ENCODE peak calls at places on chromosomes 11 and 22, in nine cellular contexts. I, D, A, K, F, R, M, E and O are unnamed samples.

GRCh38 chr11:65573391-65574146 is 1.2 kb downstream of the FAM89B start:
- DNase-seq in R (no peak), I (no peak), F (no peak), K (no peak), M (peak; percentile 57), D (no peak), A (no peak), E (no peak), O (no peak)

GRCh38 chr22:39545310-39546063 is 12.9 kb upstream of the RPS19BP1 start:
- DNase-seq in D (no peak), F (peak; percentile 90), M (peak; percentile 65), I (peak; percentile 84), R (no peak), E (peak; percentile 78), K (peak; percentile 70), A (peak; percentile 79), O (no peak)

GRCh38 chr11:102014756-102015155 is 32.5 kb upstream of the CFAP300 start:
- DNase-seq in R (no peak), I (no peak), E (no peak), K (no peak), D (no peak), A (no peak), M (no peak), F (no peak), O (no peak)

GRCh38 chr11:44899959-44900358 is 50.7 kb downstream of the TP53I11 start:
- DNase-seq in M (no peak), R (peak; percentile 64), K (no peak), E (no peak), A (peak; percentile 76), I (peak; percentile 78), F (peak; percentile 90), D (no peak), O (peak; percentile 52)

GRCh38 chr11:47245586-47246357 is 2.8 kb downstream of the ACP2 start:
- DNase-seq in R (no peak), I (no peak), F (no peak), A (no peak), M (no peak), E (no peak), D (no peak), K (peak; percentile 25), O (no peak)

GRCh38 chr11:80521592-80521991 is 1080.8 kb upstream of the TENM4 start:
- DNase-seq in F (no peak), A (no peak), K (no peak), I (no peak), M (no peak), E (no peak), D (no peak), R (no peak), O (no peak)

GRCh38 chr22:43783777-43784176 is 28.3 kb downstream of the EFCAB6 start:
- DNase-seq in M (no peak), R (no peak), D (no peak), A (no peak), I (no peak), K (no peak), E (no peak), F (peak; percentile 27), O (no peak)

GRCh38 chr22:36294801-36295200 is 41.9 kb downstream of the APOL1 start:
- DNase-seq in D (no peak), M (no peak), E (no peak), R (no peak), I (no peak), A (no peak), K (peak; percentile 32), F (no peak), O (no peak)

GRCh38 chr22:20116376-20116950 is 559 bp downstream of the RANBP1 start:
- DNase-seq in M (no peak), E (no peak), I (no peak), D (no peak), K (no peak), R (no peak), A (no peak), F (peak; percentile 91), O (no peak)

GRCh38 chr22:37559901-37560681 is at the start of gene CDC42EP1:
- DNase-seq in A (peak; percentile 77), K (no peak), M (peak; percentile 84), E (no peak), I (peak; percentile 80), R (peak; percentile 64), D (no peak), F (peak; percentile 94), O (no peak)

GRCh38 chr11:69378303-69379141 is 84.6 kb downstream of the MYEOV start:
- DNase-seq in F (no peak), I (no peak), K (peak; percentile 45), A (no peak), D (no peak), R (no peak), M (no peak), E (no peak), O (no peak)

GRCh38 chr22:23062616-23063538 is 7.4 kb upstream of the GNAZ start:
- DNase-seq in M (no peak), R (no peak), D (no peak), F (peak; percentile 5), K (no peak), A (no peak), I (no peak), E (no peak), O (no peak)

GRCh38 chr11:118287006-118287405 is 17.5 kb upstream of the CD3E start:
- DNase-seq in K (no peak), M (no peak), F (no peak), A (no peak), E (no peak), I (no peak), R (peak; percentile 16), D (no peak), O (no peak)

GRCh38 chr22:19892249-19892879 is 37.7 kb upstream of the GNB1L start:
- DNase-seq in E (peak; percentile 56), M (no peak), A (no peak), I (no peak), F (peak; percentile 88), K (peak; percentile 58), D (no peak), R (no peak), O (no peak)

GRCh38 chr22:33036881-33037280 is 21.3 kb downstream of the SYN3 start:
- DNase-seq in I (no peak), F (no peak), E (no peak), D (no peak), R (no peak), K (no peak), A (no peak), M (no peak), O (no peak)

GRCh38 chr11:66685276-66686099 is 7.8 kb upstream of the RBM4B start:
- DNase-seq in K (no peak), E (no peak), F (peak; percentile 26), R (no peak), M (no peak), I (peak; percentile 5), A (no peak), D (no peak), O (no peak)

GRCh38 chr22:19149047-19149883 is 827 bp downstream of the GSC2 start:
- DNase-seq in I (peak; percentile 72), M (no peak), D (no peak), E (peak; percentile 17), A (no peak), F (peak; percentile 91), K (no peak), R (no peak), O (peak; percentile 41)